ENCODE peak calls at places on chromosomes 3 and 15, in seven cellular contexts. Q is iris pigment epithelial cell, Z is foreskin keratinocyte, P is heart left ventricle, B is NCI-H2171 treated with DMSO at 0.1 percent for 48 hours, S is fibroblast of lung, M is left lung. U is an unnamed sample.
A peak's percentile ranks its signal among the peaks of the same experiment; 100 is the strongest.

GRCh38 chr3:71581451-71581980 is 2.0 kb downstream of the FOXP1 start:
- DNase-seq in Q (peak; percentile 44), Z (peak; percentile 33), P (peak; percentile 51), B (no peak), S (no peak), M (peak; percentile 59), U (no peak)

GRCh38 chr15:37814847-37815246 is 119.6 kb upstream of the TMCO5A start:
- DNase-seq in Q (no peak), Z (no peak), P (no peak), B (no peak), S (no peak), M (no peak), U (no peak)

GRCh38 chr15:79408041-79408440 is 24.1 kb upstream of the MINAR1 start:
- DNase-seq in Q (peak; percentile 65), Z (peak; percentile 32), P (no peak), B (no peak), S (no peak), M (no peak), U (no peak)

GRCh38 chr3:154904328-154904727 is 175.8 kb upstream of the MME start:
- DNase-seq in Q (peak; percentile 61), Z (peak; percentile 28), P (no peak), B (no peak), S (peak; percentile 58), M (no peak), U (no peak)

GRCh38 chr3:36206936-36207620 is 173.2 kb upstream of the STAC start:
- DNase-seq in Q (no peak), Z (no peak), P (no peak), B (no peak), S (no peak), M (no peak), U (no peak)

GRCh38 chr3:53192608-53193007 is 31.6 kb downstream of the PRKCD start:
- DNase-seq in Q (no peak), Z (peak; percentile 9), P (no peak), B (no peak), S (no peak), M (no peak), U (no peak)

GRCh38 chr3:187186801-187187421 is 10.4 kb upstream of the RTP1 start:
- DNase-seq in Q (peak; percentile 96), Z (peak; percentile 57), P (peak; percentile 83), B (no peak), S (peak; percentile 84), M (peak; percentile 60), U (peak; percentile 76)

GRCh38 chr15:74122403-74123130 is 7.8 kb upstream of the ISLR2 start:
- DNase-seq in Q (no peak), Z (no peak), P (no peak), B (no peak), S (no peak), M (no peak), U (no peak)

GRCh38 chr15:81558056-81558455 is 184.0 kb upstream of the TMC3 start:
- DNase-seq in Q (no peak), Z (no peak), P (no peak), B (no peak), S (no peak), M (no peak), U (no peak)

GRCh38 chr3:194178128-194178527 is 42.2 kb downstream of the HES1 start:
- DNase-seq in Q (no peak), Z (no peak), P (no peak), B (no peak), S (no peak), M (no peak), U (no peak)

GRCh38 chr15:89472785-89473256 is 23.6 kb downstream of the RHCG start:
- DNase-seq in Q (peak; percentile 51), Z (peak; percentile 35), P (no peak), B (peak; percentile 65), S (peak; percentile 41), M (peak; percentile 42), U (peak; percentile 12)

U was measured in astrocyte of the cerebellum.